ENCODE peak calls at places on chromosomes 13 and 19, in seven cellular contexts. L is T47D, H is K562, Z is GM12878, D is HCT116, B is HepG2, N is H1. G is an unnamed sample.

GRCh38 chr19:55382013-55382412 is 2.1 kb downstream of the TMEM238 start:
- DNase-seq in N (no peak), B (no peak), D (no peak), L (no peak), Z (no peak), H (no peak), G (no peak)

GRCh38 chr19:55781112-55781511 is 12.2 kb downstream of the RFPL4AL1 start:
- DNase-seq in B (no peak), L (no peak), D (no peak), N (no peak), H (no peak), Z (no peak), G (no peak)

GRCh38 chr19:33283578-33283977 is 18.8 kb downstream of the CEBPA start:
- DNase-seq in Z (no peak), H (no peak), L (no peak), B (no peak), D (no peak), N (no peak), G (no peak)

GRCh38 chr19:56253737-56254136 is 18.8 kb upstream of the EDDM13 start:
- DNase-seq in B (peak), N (no peak), D (peak), H (peak), Z (no peak), L (no peak), G (peak)

GRCh38 chr13:49714757-49715156 is 23.5 kb upstream of the EBPL start:
- DNase-seq in L (no peak), B (no peak), N (no peak), Z (no peak), H (no peak), D (no peak), G (no peak)

GRCh38 chr13:30247406-30247805 is 59.9 kb downstream of the KATNAL1 start:
- DNase-seq in Z (no peak), H (no peak), B (no peak), N (no peak), D (no peak), L (no peak), G (no peak)

GRCh38 chr19:47512183-47512947 is 2.5 kb downstream of the NAPA start:
- DNase-seq in B (peak), D (no peak), H (no peak), L (no peak), Z (no peak), N (no peak), G (no peak)

GRCh38 chr19:39342647-39343305 is 555 bp downstream of the SAMD4B start:
- DNase-seq in D (no peak), B (no peak), L (no peak), H (no peak), N (no peak), Z (no peak), G (peak)

GRCh38 chr19:57389194-57389729 is 392 bp upstream of the ZNF548 start:
- DNase-seq in N (no peak), Z (no peak), B (no peak), L (no peak), D (no peak), H (no peak), G (no peak)

GRCh38 chr13:37954191-37954590 is 84.6 kb upstream of the TRPC4 start:
- DNase-seq in Z (no peak), D (no peak), L (no peak), H (no peak), B (no peak), N (no peak), G (no peak)

GRCh38 chr19:46920341-46920740 is 59.5 kb downstream of the ARHGAP35 start:
- DNase-seq in B (no peak), Z (no peak), D (no peak), N (no peak), H (no peak), L (no peak), G (no peak)

GRCh38 chr13:26051231-26052135 is at the start of gene SHISA2:
- DNase-seq in H (no peak), B (no peak), N (peak), L (peak), Z (no peak), D (no peak), G (peak)

GRCh38 chr13:74210693-74211393 is 76.6 kb upstream of the KLF12 start:
- DNase-seq in D (no peak), B (no peak), H (no peak), N (no peak), Z (no peak), L (no peak), G (peak)

GRCh38 chr19:55340144-55340783 is 588 bp downstream of the KMT5C start:
- DNase-seq in H (peak), Z (no peak), L (no peak), D (no peak), N (no peak), B (no peak), G (peak)

GRCh38 chr19:41112728-41113290 is 1.4 kb upstream of the CYP2F1 start:
- DNase-seq in N (no peak), L (no peak), D (no peak), H (no peak), B (no peak), Z (no peak), G (no peak)

GRCh38 chr19:20307127-20307526 is 140.1 kb downstream of the ZNF486 start:
- DNase-seq in B (no peak), H (no peak), D (no peak), L (no peak), N (no peak), Z (no peak), G (no peak)

GRCh38 chr19:32058131-32058530 is 287.3 kb upstream of the ZNF507 start:
- DNase-seq in H (no peak), N (no peak), D (no peak), B (no peak), L (no peak), Z (no peak), G (no peak)

GRCh38 chr19:6752257-6753177 is 13.0 kb downstream of the TRIP10 start:
- DNase-seq in B (peak), N (peak), Z (no peak), L (no peak), H (no peak), D (no peak), G (no peak)

GRCh38 chr13:111315347-111315995 is 5.0 kb upstream of the TEX29 start:
- DNase-seq in H (no peak), L (no peak), N (no peak), Z (no peak), D (no peak), B (no peak), G (no peak)

GRCh38 chr13:21749410-21749809 is 78.5 kb downstream of the FGF9 start:
- DNase-seq in N (no peak), H (no peak), B (peak), L (no peak), D (no peak), Z (no peak), G (no peak)

GRCh38 chr13:80196756-80197155 is 144.2 kb downstream of the SPRY2 start:
- DNase-seq in H (no peak), B (no peak), N (no peak), D (no peak), Z (no peak), L (no peak), G (no peak)

GRCh38 chr13:30307194-30307965 is at the start of gene KATNAL1:
- DNase-seq in D (no peak), B (peak), L (peak), H (peak), Z (no peak), N (peak), G (peak)

GRCh38 chr13:110593430-110594130 is 21.8 kb upstream of the NAXD start:
- DNase-seq in L (no peak), N (no peak), H (peak), B (peak), D (peak), Z (no peak), G (peak)

GRCh38 chr19:37845932-37846331 is 60.5 kb downstream of the WDR87 start:
- DNase-seq in H (no peak), L (no peak), N (no peak), Z (no peak), D (no peak), B (no peak), G (no peak)

GRCh38 chr19:17429661-17430101 is 9.8 kb downstream of the MVB12A start:
- DNase-seq in N (no peak), B (no peak), Z (no peak), H (no peak), L (no peak), D (no peak), G (no peak)
- TF ChIP-seq JUND in N (no peak), B (no peak), Z (no peak), H (no peak), L (no peak), D (no peak), G (no peak)

GRCh38 chr13:98900442-98900841 is 77.4 kb downstream of the DOCK9 start:
- DNase-seq in B (no peak), Z (no peak), H (no peak), D (no peak), L (no peak), N (no peak), G (no peak)
- TF ChIP-seq JUND in B (no peak), Z (no peak), H (no peak), D (no peak), L (no peak), N (no peak), G (no peak)

GRCh38 chr13:73062368-73062767 is 3.6 kb downstream of the KLF5 start:
- DNase-seq in L (no peak), H (no peak), B (no peak), Z (no peak), D (no peak), N (no peak), G (no peak)

GRCh38 chr13:73060251-73061160 is 1.7 kb downstream of the KLF5 start:
- DNase-seq in Z (no peak), H (peak), L (peak), N (no peak), B (no peak), D (no peak), G (peak)

GRCh38 chr13:73059460-73060250 is 850 bp downstream of the KLF5 start:
- DNase-seq in B (peak), Z (no peak), H (peak), N (no peak), D (no peak), L (peak), G (no peak)

GRCh38 chr13:73063166-73063565 is 4.4 kb downstream of the KLF5 start:
- DNase-seq in D (no peak), L (no peak), Z (no peak), H (no peak), N (no peak), B (no peak), G (no peak)

GRCh38 chr13:73061478-73062275 is 2.9 kb downstream of the KLF5 start:
- DNase-seq in D (no peak), B (no peak), Z (no peak), L (no peak), N (no peak), H (no peak), G (no peak)
- TF ChIP-seq JUND in D (no peak), B (no peak), Z (no peak), L (no peak), N (no peak), H (no peak), G (no peak)

GRCh38 chr13:40190656-40191100 is 475.8 kb downstream of the FOXO1 start:
- DNase-seq in Z (no peak), N (no peak), L (no peak), H (no peak), D (no peak), B (peak), G (peak)
- TF ChIP-seq JUND in Z (no peak), N (no peak), L (no peak), H (no peak), D (no peak), B (no peak), G (peak)

GRCh38 chr13:109211616-109212015 is 574.8 kb downstream of the IRS2 start:
- DNase-seq in Z (no peak), D (peak), L (no peak), B (no peak), H (no peak), N (no peak), G (peak)
- TF ChIP-seq JUND in Z (no peak), D (peak), L (no peak), B (no peak), H (no peak), N (no peak), G (no peak)